ENCODE peak calls at places on chromosomes 13 and 19, in seven cellular contexts. X, C, K, Q, F, J and I are unnamed samples.

GRCh38 chr13:27976362-27977177 is 7.5 kb upstream of the CDX2 start:
- DNase-seq in Q (no peak), J (no peak), F (no peak), C (no peak), X (no peak), K (no peak), I (no peak)

GRCh38 chr13:49165798-49166752 is 54.1 kb upstream of the MLNR start:
- DNase-seq in C (no peak), Q (no peak), F (no peak), J (no peak), X (peak; percentile 32), K (no peak), I (no peak)

GRCh38 chr13:41917641-41918040 is 43.3 kb downstream of the VWA8 start:
- DNase-seq in K (no peak), X (peak; percentile 57), Q (no peak), F (peak; percentile 43), J (no peak), C (peak; percentile 65), I (no peak)

GRCh38 chr19:54889566-54889965 is 15.5 kb downstream of the FCAR start:
- DNase-seq in K (no peak), X (no peak), F (no peak), J (no peak), Q (no peak), C (no peak), I (no peak)

GRCh38 chr19:39377373-39378362 is 13.2 kb downstream of the PAF1 start:
- DNase-seq in F (no peak), K (no peak), J (no peak), C (no peak), Q (no peak), X (no peak), I (no peak)

GRCh38 chr19:7333198-7334118 is 15.3 kb upstream of the ARHGEF18 start:
- DNase-seq in J (no peak), X (no peak), Q (no peak), F (no peak), C (no peak), K (no peak), I (no peak)

GRCh38 chr13:20714161-20714560 is 10.7 kb downstream of the IL17D start:
- DNase-seq in J (no peak), C (peak; percentile 71), K (no peak), X (no peak), Q (no peak), F (no peak), I (no peak)

GRCh38 chr19:41263042-41263849 is 926 bp upstream of the HNRNPUL1 start:
- DNase-seq in K (peak; percentile 75), X (peak; percentile 93), C (peak; percentile 71), Q (peak; percentile 89), F (no peak), J (peak; percentile 89), I (peak; percentile 97)

GRCh38 chr19:36686365-36687213 is 823 bp upstream of the ZNF567 start:
- DNase-seq in F (no peak), X (peak; percentile 9), C (peak; percentile 6), Q (no peak), K (no peak), J (no peak), I (no peak)

GRCh38 chr19:709965-710714 is 1.4 kb downstream of the PALM start:
- DNase-seq in C (no peak), F (no peak), X (no peak), K (no peak), Q (no peak), J (no peak), I (no peak)

GRCh38 chr13:112248909-112249592 is 127.1 kb upstream of the SPACA7 start:
- DNase-seq in Q (peak; percentile 80), F (no peak), X (no peak), J (no peak), C (no peak), K (no peak), I (no peak)

GRCh38 chr13:45441633-45442032 is 23.1 kb upstream of the COG3 start:
- DNase-seq in Q (no peak), J (no peak), K (no peak), X (peak; percentile 16), C (peak; percentile 45), F (no peak), I (no peak)

GRCh38 chr19:50735869-50736268 is 12.7 kb downstream of the CLEC11A start:
- DNase-seq in K (no peak), C (no peak), X (no peak), F (no peak), J (no peak), Q (no peak), I (no peak)

GRCh38 chr13:49536144-49536873 is 40.6 kb downstream of the PHF11 start:
- DNase-seq in Q (no peak), X (no peak), K (no peak), C (no peak), F (no peak), J (no peak), I (no peak)

GRCh38 chr13:79735228-79735627 is 254.3 kb downstream of the NDFIP2 start:
- DNase-seq in J (no peak), Q (no peak), C (peak; percentile 28), F (no peak), X (peak; percentile 83), K (no peak), I (no peak)

GRCh38 chr19:4575978-4576933 is 16.8 kb upstream of the SEMA6B start:
- DNase-seq in C (peak; percentile 50), Q (no peak), F (no peak), J (peak; percentile 49), X (peak; percentile 40), K (peak; percentile 76), I (peak; percentile 51)

GRCh38 chr13:87498681-87499080 is 172.5 kb upstream of the SLITRK5 start:
- DNase-seq in J (no peak), F (no peak), K (no peak), Q (no peak), X (peak; percentile 36), C (no peak), I (no peak)

GRCh38 chr19:45087531-45087930 is 5.4 kb upstream of the PPP1R37 start:
- DNase-seq in F (no peak), K (no peak), Q (no peak), C (no peak), X (no peak), J (no peak), I (peak; percentile 91)

GRCh38 chr19:3804429-3804828 is 18.2 kb upstream of the MATK start:
- DNase-seq in C (no peak), K (no peak), F (no peak), J (no peak), Q (no peak), X (no peak), I (no peak)

GRCh38 chr13:79646880-79647279 is 165.9 kb downstream of the NDFIP2 start:
- DNase-seq in F (no peak), J (no peak), K (no peak), C (no peak), X (no peak), Q (no peak), I (no peak)

GRCh38 chr13:100361504-100361903 is 227.1 kb downstream of the GGACT start:
- DNase-seq in K (no peak), J (no peak), F (no peak), X (no peak), C (peak; percentile 61), Q (no peak), I (no peak)

GRCh38 chr19:7348587-7349230 is at the start of gene ARHGEF18:
- DNase-seq in C (no peak), J (peak; percentile 26), Q (no peak), X (no peak), K (no peak), F (no peak), I (peak; percentile 28)

GRCh38 chr13:48009298-48009697 is 8.2 kb upstream of the SUCLA2 start:
- DNase-seq in K (no peak), Q (no peak), X (peak; percentile 74), F (peak; percentile 13), J (no peak), C (peak; percentile 76), I (no peak)

GRCh38 chr13:113035209-113035800 is 66.3 kb downstream of the MCF2L start:
- DNase-seq in F (no peak), C (no peak), J (no peak), X (no peak), Q (no peak), K (no peak), I (no peak)

GRCh38 chr13:105165449-105166125 is 1369.9 kb downstream of the EFNB2 start:
- DNase-seq in F (no peak), K (no peak), J (no peak), X (no peak), C (no peak), Q (no peak), I (peak; percentile 25)

GRCh38 chr13:102197193-102197592 is 204.7 kb downstream of the FGF14 start:
- DNase-seq in J (no peak), K (no peak), C (peak; percentile 41), Q (no peak), F (no peak), X (peak; percentile 35), I (no peak)

GRCh38 chr19:5103061-5103701 is 134.3 kb downstream of the KDM4B start:
- DNase-seq in Q (no peak), F (no peak), X (peak; percentile 19), J (no peak), K (no peak), C (peak; percentile 30), I (no peak)

GRCh38 chr19:39631178-39631577 is 24.5 kb upstream of the LGALS16 start:
- DNase-seq in J (no peak), C (peak; percentile 11), X (no peak), F (no peak), Q (no peak), K (no peak), I (no peak)